ENCODE peak calls at places on chromosomes 2 and 18, in seven cellular contexts. B is activated naive CD8-positive, alpha-beta T cell treated with anti-CD3 and anti-CD28 coated beads, Interleukin-2, amount 50 U/mL, for 24 hours; H is stimulated activated CD4-positive, alpha-beta T cell treated with anti-CD3 and anti-CD28 coated beads, Interleukin-4, amount 100 ng/mL, for 24 hours; D is transverse colon; J is T-helper 17 cell; G is ascending aorta; N is kidney. M is an unnamed sample.

GRCh38 chr2:223469270-223470057 is 132.7 kb downstream of the SCG2 start:
- DNase-seq in B (no peak), H (no peak), D (peak; percentile 10), J (no peak), G (peak; percentile 82), N (peak; percentile 84), M (no peak)

GRCh38 chr2:56192664-56193305 is 9.0 kb downstream of the CCDC85A start:
- DNase-seq in B (no peak), H (no peak), D (no peak), J (no peak), G (no peak), N (peak; percentile 67), M (no peak)

GRCh38 chr2:69469375-69469774 is 32.1 kb upstream of the NFU1 start:
- DNase-seq in B (no peak), H (no peak), D (no peak), J (no peak), G (no peak), N (no peak), M (no peak)

GRCh38 chr2:74571058-74571457 is 16.5 kb downstream of the DOK1 start:
- DNase-seq in B (no peak), H (peak; percentile 14), D (no peak), J (no peak), G (no peak), N (no peak), M (no peak)

GRCh38 chr2:70620020-70620419 is 66.4 kb upstream of the TGFA start:
- DNase-seq in B (no peak), H (no peak), D (no peak), J (no peak), G (no peak), N (no peak), M (no peak)

GRCh38 chr2:135785032-135785431 is 43.4 kb downstream of the UBXN4 start:
- DNase-seq in B (no peak), H (no peak), D (no peak), J (no peak), G (no peak), N (no peak), M (no peak)

GRCh38 chr2:117979911-117980341 is 33.9 kb downstream of the CCDC93 start:
- DNase-seq in B (no peak), H (no peak), D (no peak), J (no peak), G (no peak), N (no peak), M (no peak)

GRCh38 chr18:25931126-25931525 is 159.3 kb downstream of the SS18 start:
- DNase-seq in B (no peak), H (no peak), D (no peak), J (no peak), G (no peak), N (no peak), M (no peak)

GRCh38 chr18:45328762-45329161 is 286.5 kb upstream of the SLC14A2 start:
- DNase-seq in B (no peak), H (no peak), D (no peak), J (no peak), G (no peak), N (no peak), M (peak; percentile 54)

GRCh38 chr2:218329826-218330651 is 26.6 kb upstream of the CATIP start:
- DNase-seq in B (no peak), H (no peak), D (peak; percentile 25), J (no peak), G (no peak), N (no peak), M (no peak)

GRCh38 chr2:42878581-42878980 is 86.2 kb upstream of the HAAO start:
- DNase-seq in B (peak; percentile 25), H (peak; percentile 21), D (no peak), J (no peak), G (no peak), N (no peak), M (no peak)

GRCh38 chr2:232668805-232669444 is 28.2 kb upstream of the GIGYF2 start:
- DNase-seq in B (no peak), H (no peak), D (no peak), J (no peak), G (no peak), N (no peak), M (no peak)

GRCh38 chr2:109144721-109145120 is 15.7 kb downstream of the SH3RF3 start:
- DNase-seq in B (no peak), H (no peak), D (no peak), J (no peak), G (no peak), N (no peak), M (no peak)

GRCh38 chr18:79680100-79680879 is 687 bp downstream of the CTDP1 start:
- DNase-seq in B (peak; percentile 63), H (peak; percentile 57), D (peak; percentile 61), J (no peak), G (no peak), N (peak; percentile 84), M (no peak)

GRCh38 chr2:40202798-40203400 is 249.0 kb downstream of the SLC8A1 start:
- DNase-seq in B (no peak), H (no peak), D (no peak), J (no peak), G (no peak), N (no peak), M (no peak)

GRCh38 chr18:3728704-3729437 is 278.9 kb downstream of the TGIF1 start:
- DNase-seq in B (no peak), H (no peak), D (no peak), J (no peak), G (no peak), N (no peak), M (no peak)

GRCh38 chr18:78979682-78980278 is at the start of gene SALL3:
- DNase-seq in B (no peak), H (no peak), D (no peak), J (no peak), G (no peak), N (no peak), M (no peak)

GRCh38 chr2:66364495-66364992 is 70.4 kb upstream of the MEIS1 start:
- DNase-seq in B (no peak), H (no peak), D (no peak), J (no peak), G (no peak), N (no peak), M (peak; percentile 18)

GRCh38 chr2:98444436-98445166 is at the start of gene INPP4A:
- DNase-seq in B (peak; percentile 84), H (peak; percentile 78), D (peak; percentile 80), J (peak; percentile 75), G (peak; percentile 76), N (peak; percentile 91), M (no peak)

GRCh38 chr2:199259671-199260070 is 198.1 kb downstream of the SATB2 start:
- DNase-seq in B (no peak), H (no peak), D (no peak), J (no peak), G (no peak), N (no peak), M (no peak)

GRCh38 chr2:23460228-23460627 is 75.2 kb downstream of the KLHL29 start:
- DNase-seq in B (no peak), H (no peak), D (no peak), J (no peak), G (no peak), N (no peak), M (no peak)